ENCODE peak calls at places on chromosome 3, in eight cellular contexts. M is transverse colon, I is K562, D is suprapubic skin, G is GM12878, A is esophagus muscularis mucosa, X is SK-N-SH, L is H1. Y is an unnamed sample.

GRCh38 chr3:128050597-128050996 is 1.6 kb upstream of the SEC61A1 start:
- DNase-seq in M (peak), L (no peak), I (no peak), X (no peak), A (peak), D (no peak), G (no peak), Y (no peak)

GRCh38 chr3:185549651-185550111 is 2.7 kb downstream of the LIPH start:
- DNase-seq in X (no peak), L (no peak), M (no peak), D (no peak), A (no peak), G (no peak), I (no peak), Y (no peak)

GRCh38 chr3:184078851-184079250 is 18.0 kb upstream of the HTR3E start:
- DNase-seq in L (no peak), I (no peak), A (no peak), M (no peak), X (no peak), D (no peak), G (no peak), Y (no peak)

GRCh38 chr3:184567924-184568590 is 6.5 kb downstream of the EPHB3 start:
- DNase-seq in G (no peak), L (no peak), M (no peak), A (no peak), I (no peak), D (no peak), X (no peak), Y (no peak)

GRCh38 chr3:16467368-16467767 is 46.1 kb downstream of the RFTN1 start:
- DNase-seq in A (no peak), G (peak), D (no peak), M (no peak), I (no peak), X (no peak), L (no peak), Y (no peak)

GRCh38 chr3:51354766-51355615 is 30.1 kb upstream of the MANF start:
- DNase-seq in X (no peak), G (no peak), L (no peak), A (no peak), I (no peak), D (no peak), M (no peak), Y (no peak)

GRCh38 chr3:88283242-88283592 is 133.5 kb downstream of the C3orf38 start:
- DNase-seq in I (no peak), D (no peak), G (no peak), X (no peak), A (no peak), M (no peak), L (no peak), Y (no peak)

GRCh38 chr3:44125241-44125640 is 116.4 kb upstream of the TOPAZ1 start:
- DNase-seq in I (no peak), A (no peak), X (no peak), D (no peak), L (no peak), M (no peak), G (no peak), Y (no peak)

GRCh38 chr3:172103724-172104123 is 64.3 kb downstream of the FNDC3B start:
- DNase-seq in M (no peak), G (no peak), D (no peak), X (no peak), L (no peak), A (no peak), I (no peak), Y (no peak)

DNA sequence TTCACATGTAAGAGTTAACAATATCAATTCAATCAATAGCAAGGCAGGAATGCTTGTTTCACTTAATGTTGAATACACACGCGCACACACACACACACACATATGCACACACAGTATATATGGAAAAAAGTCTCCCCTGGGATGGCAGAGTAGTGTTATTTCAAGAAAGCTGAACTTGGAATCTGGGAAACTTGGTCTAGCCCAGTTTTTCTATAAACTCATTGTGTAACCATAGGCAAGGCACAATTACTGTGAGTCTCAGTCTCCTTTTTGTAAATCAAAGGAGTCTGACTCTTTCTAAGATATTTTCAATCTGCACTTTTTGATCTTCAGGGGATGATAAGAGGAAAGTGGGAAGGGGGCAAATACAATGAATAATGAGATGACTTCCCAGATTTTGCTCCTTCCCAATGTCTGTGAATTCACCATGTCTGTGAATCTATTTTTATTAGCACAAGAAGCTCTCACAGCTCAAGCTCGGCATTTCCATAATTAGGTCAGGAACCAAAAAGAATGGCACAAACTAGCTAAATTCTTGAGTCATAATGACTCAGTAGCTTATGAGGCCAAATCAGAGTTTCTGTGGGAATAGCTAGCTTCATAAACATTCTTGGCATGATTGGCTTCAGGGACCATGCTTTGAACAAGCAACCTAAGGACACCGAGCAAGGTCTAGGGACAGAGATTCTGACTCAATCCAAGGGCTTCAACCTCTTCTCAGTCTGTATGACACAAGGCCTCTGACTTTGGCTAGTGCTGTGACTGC is 227.4 kb upstream of the DCBLD2 start:
- DNase-seq in D (no peak), I (no peak), G (no peak), M (no peak), A (no peak), X (no peak), L (no peak), Y (no peak)
- TF ChIP-seq EP300 in D (no peak), I (no peak), G (no peak), M (no peak), A (no peak), X (no peak), L (no peak), Y (no peak)

GRCh38 chr3:6504385-6504784 is 356.5 kb upstream of the GRM7 start:
- DNase-seq in A (no peak), D (no peak), I (no peak), M (no peak), L (no peak), G (no peak), X (no peak), Y (no peak)
- TF ChIP-seq POLR2AphosphoS5 in A (no peak), D (no peak), I (no peak), M (no peak), L (no peak), G (no peak), X (no peak), Y (no peak)

DNA sequence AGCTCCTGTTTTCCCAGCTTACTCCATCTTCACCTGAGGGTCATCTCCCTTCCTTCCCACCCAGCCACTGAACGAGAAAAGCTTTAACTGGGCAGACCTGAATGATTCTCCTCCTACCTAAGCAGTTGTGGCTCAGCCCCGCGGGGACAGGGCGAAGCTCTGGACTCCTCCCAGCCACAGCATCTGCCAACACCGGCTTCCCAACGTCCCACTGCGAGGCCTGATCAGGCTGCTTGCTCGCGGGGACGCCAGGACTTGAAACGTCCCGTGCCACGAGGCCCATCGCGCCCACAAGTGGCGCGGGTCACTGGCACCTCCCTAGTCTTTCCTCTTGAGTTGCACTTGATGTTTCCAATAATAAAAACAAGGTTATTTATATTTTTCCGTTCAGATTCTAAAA is at the start of gene SPATA16:
- DNase-seq in G (no peak), D (no peak), M (no peak), X (no peak), L (no peak), A (no peak), I (no peak), Y (no peak)
- TF ChIP-seq EP300 in G (no peak), D (no peak), M (no peak), X (no peak), L (no peak), A (no peak), I (no peak), Y (no peak)

GRCh38 chr3:94071713-94072284 is 8.9 kb downstream of the NSUN3 start:
- DNase-seq in X (no peak), I (no peak), G (peak), A (no peak), M (no peak), L (no peak), D (no peak), Y (no peak)
- TF ChIP-seq POLR2AphosphoS5 in X (no peak), I (no peak), G (peak), A (no peak), M (no peak), L (no peak), D (no peak), Y (no peak)

DNA sequence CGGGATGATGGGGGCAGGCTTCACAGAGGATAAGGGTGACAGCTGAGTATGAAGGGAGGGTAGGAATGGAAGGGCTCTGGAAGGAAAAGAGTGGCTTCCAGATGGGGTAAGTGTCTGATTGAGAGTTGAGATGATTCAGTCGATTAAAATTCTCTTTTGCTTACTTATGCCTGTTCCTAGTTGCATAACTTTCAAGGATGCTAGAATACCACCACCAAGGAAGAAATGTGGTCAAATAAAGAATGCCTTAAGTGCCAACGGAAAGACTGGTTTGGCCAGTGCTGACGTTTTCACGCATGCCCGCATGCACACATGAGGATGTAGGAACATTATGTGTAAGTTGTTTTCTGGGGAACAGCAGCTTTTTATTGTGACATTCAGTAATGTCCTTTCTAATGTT is 263.4 kb upstream of the WNT5A start:
- DNase-seq in G (no peak), I (no peak), A (peak), D (no peak), X (no peak), L (no peak), M (peak), Y (no peak)
- TF ChIP-seq EP300 in G (no peak), I (no peak), A (no peak), D (no peak), X (no peak), L (no peak), M (no peak), Y (no peak)

DNA sequence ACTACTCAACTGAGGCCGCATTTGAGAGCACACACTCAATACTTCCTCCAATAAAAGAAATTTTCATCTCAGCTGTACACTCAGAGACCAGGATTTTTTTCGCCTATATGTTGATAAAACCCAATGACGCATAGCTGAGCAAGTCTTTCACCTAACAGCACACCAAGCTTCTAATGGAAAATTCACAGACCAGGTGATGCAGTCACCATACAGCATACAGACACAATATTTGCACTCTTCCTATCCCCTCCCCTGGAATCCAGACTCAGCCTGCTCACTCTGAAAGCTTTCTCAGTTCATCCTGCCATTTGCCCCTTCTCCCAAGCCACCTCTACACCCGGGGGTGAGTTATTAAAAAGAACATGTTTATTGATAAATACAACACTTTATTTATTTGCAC is 1.7 kb downstream of the TBC1D5 start:
- DNase-seq in X (peak), I (no peak), A (no peak), D (no peak), M (no peak), G (no peak), L (no peak), Y (no peak)
- TF ChIP-seq POLR2AphosphoS5 in X (no peak), I (peak), A (no peak), D (no peak), M (no peak), G (no peak), L (no peak), Y (peak)

GRCh38 chr3:56744016-56744415 is 57.7 kb downstream of the ARHGEF3 start:
- DNase-seq in X (no peak), L (no peak), I (no peak), G (no peak), A (no peak), M (no peak), D (no peak), Y (no peak)

GRCh38 chr3:56751056-56751455 is 50.7 kb downstream of the ARHGEF3 start:
- DNase-seq in I (no peak), M (no peak), G (no peak), D (no peak), A (no peak), L (no peak), X (no peak), Y (no peak)

GRCh38 chr3:56747150-56747549 is 54.6 kb downstream of the ARHGEF3 start:
- DNase-seq in X (peak), I (no peak), M (no peak), L (no peak), G (no peak), D (no peak), A (no peak), Y (no peak)

GRCh38 chr3:56753206-56753605 is 48.5 kb downstream of the ARHGEF3 start:
- DNase-seq in G (peak), A (no peak), I (no peak), L (no peak), M (no peak), X (no peak), D (no peak), Y (no peak)

GRCh38 chr3:56748663-56749231 is 53.0 kb downstream of the ARHGEF3 start:
- DNase-seq in M (no peak), L (no peak), A (no peak), G (no peak), D (no peak), I (no peak), X (no peak), Y (no peak)
- TF ChIP-seq EP300 in M (no peak), L (no peak), A (no peak), G (no peak), D (no peak), I (no peak), X (no peak), Y (no peak)

DNA sequence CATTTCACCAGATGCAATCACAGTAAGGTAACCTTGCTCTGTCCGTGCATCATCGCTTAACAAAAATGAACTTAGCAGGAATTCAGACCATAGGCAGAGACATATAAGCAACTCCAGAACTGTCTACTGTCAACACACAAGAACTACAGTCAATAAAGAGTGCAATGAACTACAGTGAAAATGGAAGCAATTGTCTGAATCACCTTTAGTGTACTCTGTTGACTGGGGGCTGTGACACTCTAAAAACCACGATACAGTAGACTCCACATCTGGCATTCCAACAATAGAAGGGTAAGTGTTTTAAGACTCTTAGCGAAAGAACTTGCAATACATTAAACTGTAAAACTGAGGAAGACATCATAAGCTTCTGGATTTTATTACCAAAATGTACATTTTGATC is 347.3 kb downstream of the ZBTB20 start:
- DNase-seq in M (no peak), I (no peak), G (no peak), A (no peak), X (no peak), L (no peak), D (no peak), Y (no peak)
- TF ChIP-seq POLR2AphosphoS5 in M (no peak), I (no peak), G (no peak), A (no peak), X (no peak), L (no peak), D (no peak), Y (no peak)

GRCh38 chr3:42547401-42547945 is 34.3 kb downstream of the SEC22C start:
- DNase-seq in X (peak), L (peak), A (no peak), M (peak), D (peak), G (no peak), I (peak), Y (peak)
- TF ChIP-seq EP300 in X (no peak), L (no peak), A (no peak), M (no peak), D (no peak), G (no peak), I (no peak), Y (no peak)

DNA sequence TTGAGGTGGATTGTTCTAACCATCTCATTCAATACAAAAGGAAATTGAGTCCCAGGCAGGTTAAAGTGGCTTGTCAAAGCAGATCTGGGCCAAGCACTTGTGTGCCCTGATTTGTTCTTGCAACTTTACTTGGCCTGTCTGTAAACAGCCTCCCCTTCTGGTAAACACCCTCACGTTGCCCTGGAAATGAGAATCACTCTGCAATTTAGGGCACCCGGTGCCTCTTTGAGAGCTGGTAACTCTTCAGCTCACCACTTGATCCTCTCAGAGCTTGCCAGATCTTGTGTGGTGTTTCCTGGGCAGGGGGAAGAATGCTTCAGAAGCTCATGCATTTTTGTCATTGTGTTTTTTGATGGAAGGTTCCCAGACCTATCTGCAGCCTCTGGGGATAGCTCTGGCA is 11.2 kb downstream of the MED12L start:
- DNase-seq in L (peak), A (no peak), G (no peak), I (no peak), D (no peak), M (no peak), X (no peak), Y (no peak)
- TF ChIP-seq POLR2AphosphoS5 in L (no peak), A (no peak), G (no peak), I (no peak), D (no peak), M (no peak), X (no peak), Y (no peak)

Y was measured in stomach.